ENCODE peak calls at places on chromosomes 2 and 18, in four cellular contexts. One of them, this sample, is unnamed.

GRCh38 chr2:104733544-104733943 is 120.4 kb upstream of the POU3F3 start:
- DNase-seq in NCI-H1092: no peak
- DNase-seq in posterior vena cava: no peak
- DNase-seq in right atrium auricular region: no peak
- DNase-seq in this sample: no peak

GRCh38 chr2:223846524-223846923 is 9.1 kb upstream of the AP1S3 start:
- DNase-seq in right atrium auricular region: no peak
- DNase-seq in NCI-H1092: no peak
- DNase-seq in posterior vena cava: no peak
- DNase-seq in this sample: no peak

GRCh38 chr2:86335865-86336321 is 1.5 kb downstream of the REEP1 start:
- DNase-seq in NCI-H1092: no peak
- DNase-seq in posterior vena cava: no peak
- DNase-seq in right atrium auricular region: no peak
- DNase-seq in this sample: no peak

GRCh38 chr18:13483316-13484270 is 242.8 kb downstream of the FAM210A start:
- DNase-seq in posterior vena cava: peak; percentile 81
- DNase-seq in NCI-H1092: no peak
- DNase-seq in right atrium auricular region: no peak
- DNase-seq in this sample: no peak

GRCh38 chr2:181955010-181955409 is 30.6 kb upstream of the PPP1R1C start:
- DNase-seq in NCI-H1092: no peak
- DNase-seq in posterior vena cava: no peak
- DNase-seq in right atrium auricular region: no peak
- DNase-seq in this sample: no peak

GRCh38 chr18:37547196-37547595 is 18.4 kb downstream of the CELF4 start:
- DNase-seq in NCI-H1092: no peak
- DNase-seq in posterior vena cava: peak; percentile 55
- DNase-seq in right atrium auricular region: no peak
- DNase-seq in this sample: no peak

GRCh38 chr2:126916744-126917143 is 18.1 kb downstream of the TEX51 start:
- DNase-seq in posterior vena cava: no peak
- DNase-seq in NCI-H1092: no peak
- DNase-seq in right atrium auricular region: no peak
- DNase-seq in this sample: no peak

GRCh38 chr18:34592961-34593382 is 117.1 kb upstream of the DTNA start:
- DNase-seq in right atrium auricular region: peak; percentile 73
- DNase-seq in NCI-H1092: no peak
- DNase-seq in posterior vena cava: no peak
- DNase-seq in this sample: no peak

GRCh38 chr2:68287580-68288441 is 31.9 kb downstream of the CNRIP1 start:
- DNase-seq in right atrium auricular region: no peak
- DNase-seq in NCI-H1092: no peak
- DNase-seq in posterior vena cava: no peak
- DNase-seq in this sample: no peak

GRCh38 chr2:81163583-81163982 is 859.0 kb upstream of the LRRTM1 start:
- DNase-seq in right atrium auricular region: no peak
- DNase-seq in posterior vena cava: no peak
- DNase-seq in NCI-H1092: no peak
- DNase-seq in this sample: no peak

GRCh38 chr2:40431600-40431955 is 20.3 kb downstream of the SLC8A1 start:
- DNase-seq in NCI-H1092: no peak
- DNase-seq in right atrium auricular region: no peak
- DNase-seq in posterior vena cava: peak; percentile 82
- DNase-seq in this sample: no peak

GRCh38 chr2:199303814-199304213 is 153.9 kb downstream of the SATB2 start:
- DNase-seq in right atrium auricular region: no peak
- DNase-seq in posterior vena cava: no peak
- DNase-seq in NCI-H1092: no peak
- DNase-seq in this sample: no peak

GRCh38 chr2:169221745-169222369 is 140.5 kb downstream of the LRP2 start:
- DNase-seq in right atrium auricular region: no peak
- DNase-seq in NCI-H1092: no peak
- DNase-seq in posterior vena cava: no peak
- DNase-seq in this sample: no peak

GRCh38 chr2:237297421-237298155 is 116.4 kb downstream of the COL6A3 start:
- DNase-seq in posterior vena cava: no peak
- DNase-seq in NCI-H1092: no peak
- DNase-seq in right atrium auricular region: no peak
- DNase-seq in this sample: no peak

GRCh38 chr18:78671551-78671950 is 308.1 kb upstream of the SALL3 start:
- DNase-seq in NCI-H1092: no peak
- DNase-seq in right atrium auricular region: no peak
- DNase-seq in posterior vena cava: peak; percentile 15
- DNase-seq in this sample: no peak

GRCh38 chr2:104852161-104852689 is 1.7 kb upstream of the POU3F3 start:
- DNase-seq in NCI-H1092: no peak
- DNase-seq in right atrium auricular region: no peak
- DNase-seq in posterior vena cava: no peak
- DNase-seq in this sample: no peak

GRCh38 chr2:195613922-195614321 is 43.1 kb upstream of the SLC39A10 start:
- DNase-seq in posterior vena cava: no peak
- DNase-seq in right atrium auricular region: no peak
- DNase-seq in NCI-H1092: no peak
- DNase-seq in this sample: no peak

GRCh38 chr2:27920148-27920885 is 29.8 kb downstream of the BABAM2 start:
- DNase-seq in NCI-H1092: no peak
- DNase-seq in right atrium auricular region: no peak
- DNase-seq in posterior vena cava: no peak
- DNase-seq in this sample: no peak

GRCh38 chr2:11953258-11953657 is 206.8 kb downstream of the LPIN1 start:
- DNase-seq in right atrium auricular region: no peak
- DNase-seq in posterior vena cava: no peak
- DNase-seq in NCI-H1092: no peak
- DNase-seq in this sample: no peak

GRCh38 chr2:183035954-183036669 is 2.1 kb downstream of the NCKAP1 start:
- DNase-seq in NCI-H1092: no peak
- DNase-seq in posterior vena cava: no peak
- DNase-seq in right atrium auricular region: no peak
- DNase-seq in this sample: no peak

GRCh38 chr2:230774348-230774951 is 61.8 kb downstream of the CAB39 start:
- DNase-seq in NCI-H1092: no peak
- DNase-seq in right atrium auricular region: no peak
- DNase-seq in posterior vena cava: no peak
- DNase-seq in this sample: no peak

GRCh38 chr2:72148975-72149555 is 1.4 kb upstream of the CYP26B1 start:
- DNase-seq in NCI-H1092: no peak
- DNase-seq in posterior vena cava: peak; percentile 76
- DNase-seq in right atrium auricular region: peak; percentile 58
- DNase-seq in this sample: no peak

GRCh38 chr18:34880882-34881852 is 160.0 kb upstream of the MAPRE2 start:
- DNase-seq in NCI-H1092: no peak
- DNase-seq in posterior vena cava: no peak
- DNase-seq in right atrium auricular region: no peak
- DNase-seq in this sample: no peak

GRCh38 chr18:69957071-69957620 is 9.5 kb upstream of the CD226 start:
- DNase-seq in NCI-H1092: no peak
- DNase-seq in posterior vena cava: no peak
- DNase-seq in right atrium auricular region: no peak
- DNase-seq in this sample: no peak

GRCh38 chr2:42810971-42811865 is 18.8 kb upstream of the HAAO start:
- DNase-seq in right atrium auricular region: peak; percentile 73
- DNase-seq in posterior vena cava: peak; percentile 89
- DNase-seq in NCI-H1092: peak; percentile 39
- DNase-seq in this sample: no peak